ENCODE peak calls at places on chromosomes 4 and X, in four cellular contexts. H is A549, U is Panc1, Z is GM23338. N is an unnamed sample.

GRCh38 chrX:103774070-103774642 is 2.5 kb upstream of the PLP1 start:
- DNase-seq in U (no peak), H (peak), Z (peak), N (no peak)

GRCh38 chr4:48360966-48361470 is 19.7 kb downstream of the SLAIN2 start:
- DNase-seq in Z (no peak), H (no peak), U (no peak), N (no peak)

GRCh38 chr4:56040842-56041241 is 92.1 kb downstream of the CEP135 start:
- DNase-seq in H (no peak), Z (peak), U (no peak), N (no peak)

GRCh38 chr4:101528526-101528925 is 181.2 kb upstream of the PPP3CA start:
- DNase-seq in U (no peak), H (no peak), Z (peak), N (no peak)

GRCh38 chr4:72351521-72351920 is 217.5 kb downstream of the ADAMTS3 start:
- DNase-seq in H (no peak), Z (no peak), U (no peak), N (no peak)

GRCh38 chr4:16322183-16322582 is 95.9 kb upstream of the TAPT1 start:
- DNase-seq in H (no peak), Z (no peak), U (no peak), N (no peak)

GRCh38 chrX:153988493-153988892 is 15.9 kb downstream of the TMEM187 start:
- DNase-seq in Z (no peak), U (no peak), H (no peak), N (no peak)

GRCh38 chr4:53199356-53199755 is 166.5 kb downstream of the SCFD2 start:
- DNase-seq in U (no peak), Z (no peak), H (no peak), N (no peak)

GRCh38 chrX:63275127-63275526 is 76.0 kb downstream of the SPIN4 start:
- DNase-seq in U (peak), Z (peak), H (peak), N (peak)

GRCh38 chr4:52588771-52589591 is 70.1 kb downstream of the USP46 start:
- DNase-seq in H (no peak), U (no peak), Z (no peak), N (no peak)

GRCh38 chr4:183362036-183362435 is 39.8 kb upstream of the CLDN24 start:
- DNase-seq in Z (no peak), H (no peak), U (no peak), N (no peak)

DNA sequence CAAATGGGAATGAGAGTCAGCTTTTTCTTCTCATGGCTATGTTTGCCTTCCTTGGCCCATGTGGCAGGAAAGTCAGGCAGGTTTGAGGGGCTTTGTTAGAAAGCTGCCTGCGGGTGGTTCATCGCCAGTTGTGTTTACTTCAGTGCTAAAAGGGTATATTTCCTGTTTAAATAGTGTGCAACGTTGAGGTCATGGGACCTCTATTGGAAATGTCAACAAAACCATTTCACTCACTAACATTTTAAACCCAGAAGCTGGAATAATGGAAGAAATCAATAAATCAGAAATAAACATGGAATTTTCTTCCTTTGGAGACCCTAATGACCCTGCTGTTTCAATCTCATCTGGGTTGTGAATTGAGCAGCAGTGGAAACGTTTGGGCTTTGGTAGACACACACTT is 185.8 kb downstream of the ANKRD50 start:
- DNase-seq in U (no peak), Z (no peak), H (no peak), N (no peak)
- TF ChIP-seq REST in U (no peak), Z (no peak), H (no peak), N (no peak)

DNA sequence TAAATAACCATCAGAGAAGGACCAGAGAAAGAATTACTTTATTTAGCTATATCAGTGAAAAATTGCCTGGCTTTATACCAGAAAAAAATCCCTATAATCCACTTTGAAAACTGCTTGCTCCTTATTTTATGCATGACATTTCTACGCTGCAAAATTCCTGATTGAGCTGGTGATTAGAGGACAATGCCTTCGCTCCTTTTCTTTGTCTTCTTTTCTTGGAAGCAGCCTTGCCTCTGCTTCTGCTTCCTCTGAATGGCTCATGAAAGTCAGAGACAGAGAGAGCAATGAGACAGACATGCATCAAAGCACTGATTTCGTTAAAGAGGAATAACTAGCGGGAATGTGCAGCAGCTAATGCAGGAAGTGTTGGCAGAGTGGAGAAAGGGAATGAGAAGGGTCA is 294.3 kb upstream of the IGFBP7 start:
- DNase-seq in U (no peak), H (no peak), Z (peak), N (no peak)
- TF ChIP-seq REST in U (no peak), H (no peak), Z (no peak), N (no peak)

GRCh38 chr4:79886557-79886956 is 186.5 kb downstream of the ANTXR2 start:
- DNase-seq in U (no peak), H (no peak), Z (no peak), N (no peak)
- TF ChIP-seq REST in U (no peak), H (no peak), Z (no peak), N (no peak)

GRCh38 chr4:88705805-88706518 is 8.3 kb upstream of the NAP1L5 start:
- DNase-seq in Z (no peak), U (no peak), H (no peak), N (no peak)

GRCh38 chr4:88706574-88706973 is 8.9 kb upstream of the NAP1L5 start:
- DNase-seq in Z (peak), H (peak), U (no peak), N (no peak)

GRCh38 chr4:88709989-88710388 is 12.4 kb upstream of the NAP1L5 start:
- DNase-seq in H (no peak), U (no peak), Z (no peak), N (no peak)

GRCh38 chr4:88702780-88703179 is 5.2 kb upstream of the NAP1L5 start:
- DNase-seq in U (no peak), Z (no peak), H (no peak), N (no peak)

GRCh38 chr4:88705223-88705622 is 7.6 kb upstream of the NAP1L5 start:
- DNase-seq in H (no peak), Z (no peak), U (no peak), N (no peak)
- TF ChIP-seq REST in H (no peak), Z (no peak), U (no peak), N (no peak)

GRCh38 chr4:171812377-171813194 is 618 bp upstream of the GALNTL6 start:
- DNase-seq in U (no peak), Z (peak), H (no peak), N (no peak)
- TF ChIP-seq REST in U (no peak), Z (no peak), H (no peak), N (no peak)

N was measured in HL-60.